ENCODE peak calls at places on chromosomes 5 and 9, in seven cellular contexts. J, Z, U, W, G, Y and I are unnamed samples.

GRCh38 chr5:131647078-131647769 is 12.2 kb upstream of the RAPGEF6 start:
- DNase-seq in U (no peak), G (no peak), W (no peak), Y (no peak), J (no peak), Z (no peak), I (no peak)

GRCh38 chr5:171573021-171573420 is 153.6 kb downstream of the FGF18 start:
- DNase-seq in U (no peak), J (no peak), W (no peak), Y (no peak), G (no peak), Z (no peak), I (no peak)

GRCh38 chr9:130663258-130664171 is 879 bp upstream of the PRDM12 start:
- DNase-seq in Z (no peak), U (no peak), J (no peak), Y (no peak), W (no peak), G (no peak), I (no peak)

GRCh38 chr5:175657593-175658271 is at the start of gene HRH2:
- DNase-seq in Z (peak), Y (peak), J (peak), W (peak), U (no peak), G (no peak), I (no peak)

GRCh38 chr5:1546556-1546955 is 22.8 kb upstream of the LPCAT1 start:
- DNase-seq in Z (peak), G (no peak), W (no peak), J (peak), Y (no peak), U (no peak), I (no peak)

GRCh38 chr5:145166173-145166572 is 669.0 kb downstream of the PRELID2 start:
- DNase-seq in J (no peak), Y (no peak), G (no peak), Z (no peak), U (no peak), W (no peak), I (no peak)

GRCh38 chr5:181233436-181234115 is 10.1 kb downstream of the RACK1 start:
- DNase-seq in Z (peak), W (no peak), Y (no peak), J (no peak), G (no peak), U (no peak), I (no peak)

GRCh38 chr5:40775085-40775845 is 19.5 kb upstream of the TTC33 start:
- DNase-seq in Z (no peak), W (no peak), G (no peak), U (no peak), Y (no peak), J (no peak), I (no peak)

GRCh38 chr5:179967489-179967888 is 59.8 kb upstream of the TBC1D9B start:
- DNase-seq in G (no peak), U (no peak), Y (no peak), W (no peak), J (peak), Z (no peak), I (no peak)